ENCODE peak calls at places on chromosomes 1 and 21, in eight cellular contexts. U, C, Q, Y, S, J, T and V are unnamed samples.

GRCh38 chr1:23732363-23733224 is 10.7 kb upstream of the ELOA start:
- DNase-seq in U (no peak), C (no peak), Q (no peak), Y (no peak), S (no peak), J (peak; percentile 40), T (no peak), V (no peak)

GRCh38 chr21:40850071-40850470 is 3.1 kb upstream of the DSCAM start:
- DNase-seq in U (no peak), C (no peak), Q (no peak), Y (no peak), S (no peak), J (no peak), T (no peak), V (no peak)

GRCh38 chr1:217311766-217312165 is 319.1 kb downstream of the GPATCH2 start:
- DNase-seq in U (no peak), C (peak; percentile 23), Q (no peak), Y (no peak), S (no peak), J (peak; percentile 52), T (peak; percentile 49), V (peak; percentile 13)

GRCh38 chr1:18137759-18138345 is 30.3 kb downstream of the IGSF21 start:
- DNase-seq in U (no peak), C (no peak), Q (no peak), Y (no peak), S (no peak), J (no peak), T (no peak), V (no peak)

GRCh38 chr1:160062134-160062533 is 7.8 kb downstream of the KCNJ10 start:
- DNase-seq in U (no peak), C (no peak), Q (no peak), Y (no peak), S (no peak), J (no peak), T (no peak), V (no peak)

GRCh38 chr1:113641396-113641795 is 117.9 kb downstream of the PHTF1 start:
- DNase-seq in U (no peak), C (no peak), Q (no peak), Y (no peak), S (no peak), J (peak; percentile 26), T (no peak), V (no peak)

GRCh38 chr1:45557422-45557944 is 6.9 kb downstream of the AKR1A1 start:
- DNase-seq in U (no peak), C (no peak), Q (no peak), Y (no peak), S (no peak), J (no peak), T (no peak), V (no peak)

GRCh38 chr1:153312569-153313186 is at the start of gene PGLYRP3:
- DNase-seq in U (no peak), C (no peak), Q (no peak), Y (no peak), S (no peak), J (no peak), T (peak; percentile 14), V (no peak)

GRCh38 chr1:96492236-96492635 is 229.3 kb upstream of the PTBP2 start:
- DNase-seq in U (peak; percentile 26), C (no peak), Q (no peak), Y (no peak), S (no peak), J (no peak), T (peak; percentile 48), V (no peak)